ENCODE peak calls at places on chromosome 20, in eight cellular contexts. One of them, this sample, is unnamed.

GRCh38 chr20:577167-577791 is 32.8 kb downstream of the TCF15 start:
- DNase-seq in sigmoid colon: no peak
- DNase-seq in suprapubic skin: peak; percentile 26
- DNase-seq in stomach: no peak
- DNase-seq in OCI-LY7: peak; percentile 61
- DNase-seq in lower lobe of right lung: no peak
- DNase-seq in small intestine: peak; percentile 18
- DNase-seq in MM.1S: no peak
- DNase-seq in this sample: no peak

GRCh38 chr20:1083431-1084080 is 34.8 kb upstream of the PSMF1 start:
- DNase-seq in sigmoid colon: no peak
- DNase-seq in suprapubic skin: no peak
- DNase-seq in stomach: no peak
- DNase-seq in OCI-LY7: no peak
- DNase-seq in lower lobe of right lung: no peak
- DNase-seq in small intestine: no peak
- DNase-seq in MM.1S: peak; percentile 92
- DNase-seq in this sample: no peak

GRCh38 chr20:61805365-61805764 is 260.3 kb downstream of the TAF4 start:
- DNase-seq in sigmoid colon: no peak
- DNase-seq in suprapubic skin: no peak
- DNase-seq in stomach: no peak
- DNase-seq in OCI-LY7: no peak
- DNase-seq in lower lobe of right lung: peak; percentile 37
- DNase-seq in small intestine: no peak
- DNase-seq in MM.1S: no peak
- DNase-seq in this sample: no peak

GRCh38 chr20:63186528-63187316 is 29.2 kb downstream of the YTHDF1 start:
- DNase-seq in sigmoid colon: no peak
- DNase-seq in suprapubic skin: no peak
- DNase-seq in stomach: peak; percentile 40
- DNase-seq in OCI-LY7: no peak
- DNase-seq in lower lobe of right lung: no peak
- DNase-seq in small intestine: peak; percentile 22
- DNase-seq in MM.1S: no peak
- DNase-seq in this sample: no peak

GRCh38 chr20:722822-723644 is 45.3 kb downstream of the SLC52A3 start:
- DNase-seq in sigmoid colon: no peak
- DNase-seq in suprapubic skin: no peak
- DNase-seq in stomach: no peak
- DNase-seq in OCI-LY7: no peak
- DNase-seq in lower lobe of right lung: no peak
- DNase-seq in small intestine: no peak
- DNase-seq in MM.1S: no peak
- DNase-seq in this sample: no peak

GRCh38 chr20:42587427-42587826 is 602.3 kb downstream of the PTPRT start:
- DNase-seq in sigmoid colon: no peak
- DNase-seq in suprapubic skin: no peak
- DNase-seq in stomach: no peak
- DNase-seq in OCI-LY7: no peak
- DNase-seq in lower lobe of right lung: no peak
- DNase-seq in small intestine: no peak
- DNase-seq in MM.1S: no peak
- DNase-seq in this sample: no peak

GRCh38 chr20:58194176-58194796 is 34.2 kb downstream of the ANKRD60 start:
- DNase-seq in sigmoid colon: no peak
- DNase-seq in suprapubic skin: no peak
- DNase-seq in stomach: no peak
- DNase-seq in OCI-LY7: no peak
- DNase-seq in lower lobe of right lung: no peak
- DNase-seq in small intestine: no peak
- DNase-seq in MM.1S: no peak
- DNase-seq in this sample: no peak

GRCh38 chr20:4944518-4944917 is 56.8 kb downstream of the SLC23A2 start:
- DNase-seq in sigmoid colon: no peak
- DNase-seq in suprapubic skin: no peak
- DNase-seq in stomach: no peak
- DNase-seq in OCI-LY7: no peak
- DNase-seq in lower lobe of right lung: no peak
- DNase-seq in small intestine: no peak
- DNase-seq in MM.1S: no peak
- DNase-seq in this sample: no peak

GRCh38 chr20:57693002-57693582 is 16.7 kb downstream of the PMEPA1 start:
- DNase-seq in sigmoid colon: no peak
- DNase-seq in suprapubic skin: no peak
- DNase-seq in stomach: peak; percentile 66
- DNase-seq in OCI-LY7: peak; percentile 35
- DNase-seq in lower lobe of right lung: peak; percentile 68
- DNase-seq in small intestine: peak; percentile 87
- DNase-seq in MM.1S: no peak
- DNase-seq in this sample: no peak

DNA sequence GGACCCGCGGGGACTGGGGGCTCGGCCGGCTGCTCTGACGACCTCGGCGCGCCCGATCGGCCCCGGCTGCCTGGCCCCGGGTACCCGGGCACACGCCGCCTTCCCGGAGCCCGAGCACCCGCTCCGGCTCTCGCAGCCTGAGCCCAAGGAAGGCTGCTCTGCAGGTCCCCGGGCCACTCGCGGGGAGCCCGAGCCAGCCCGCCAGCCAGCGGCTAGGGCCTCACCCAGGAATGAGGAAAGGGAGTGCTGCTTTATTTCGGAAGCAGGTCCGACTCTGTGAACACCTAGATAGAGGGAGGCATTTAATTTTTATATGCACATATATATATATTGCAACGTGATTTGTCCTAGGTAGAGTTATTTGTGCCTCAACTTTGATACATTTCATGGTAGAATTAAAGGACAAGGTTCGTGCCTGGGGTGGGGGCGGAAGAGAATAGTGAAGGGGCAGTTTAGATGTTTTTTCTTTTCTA is 15.5 kb downstream of the FOXA2 start:
- DNase-seq in sigmoid colon: no peak
- DNase-seq in suprapubic skin: no peak
- DNase-seq in stomach: peak; percentile 57
- DNase-seq in OCI-LY7: no peak
- DNase-seq in lower lobe of right lung: peak; percentile 51
- DNase-seq in small intestine: no peak
- DNase-seq in MM.1S: no peak
- DNase-seq in this sample: no peak
- H3K4me3 ChIP-seq in sigmoid colon: no peak overlapping the region
- H3K4me3 ChIP-seq in suprapubic skin: no peak overlapping the region
- H3K4me3 ChIP-seq in stomach: peak overlapping the region; percentile 29
- H3K4me3 ChIP-seq in OCI-LY7: no peak overlapping the region
- H3K4me3 ChIP-seq in lower lobe of right lung: peak overlapping the region; percentile 36
- H3K4me3 ChIP-seq in small intestine: no peak overlapping the region
- H3K4me3 ChIP-seq in MM.1S: no peak overlapping the region
- H3K4me3 ChIP-seq in this sample: peak overlapping the region; percentile 7

DNA sequence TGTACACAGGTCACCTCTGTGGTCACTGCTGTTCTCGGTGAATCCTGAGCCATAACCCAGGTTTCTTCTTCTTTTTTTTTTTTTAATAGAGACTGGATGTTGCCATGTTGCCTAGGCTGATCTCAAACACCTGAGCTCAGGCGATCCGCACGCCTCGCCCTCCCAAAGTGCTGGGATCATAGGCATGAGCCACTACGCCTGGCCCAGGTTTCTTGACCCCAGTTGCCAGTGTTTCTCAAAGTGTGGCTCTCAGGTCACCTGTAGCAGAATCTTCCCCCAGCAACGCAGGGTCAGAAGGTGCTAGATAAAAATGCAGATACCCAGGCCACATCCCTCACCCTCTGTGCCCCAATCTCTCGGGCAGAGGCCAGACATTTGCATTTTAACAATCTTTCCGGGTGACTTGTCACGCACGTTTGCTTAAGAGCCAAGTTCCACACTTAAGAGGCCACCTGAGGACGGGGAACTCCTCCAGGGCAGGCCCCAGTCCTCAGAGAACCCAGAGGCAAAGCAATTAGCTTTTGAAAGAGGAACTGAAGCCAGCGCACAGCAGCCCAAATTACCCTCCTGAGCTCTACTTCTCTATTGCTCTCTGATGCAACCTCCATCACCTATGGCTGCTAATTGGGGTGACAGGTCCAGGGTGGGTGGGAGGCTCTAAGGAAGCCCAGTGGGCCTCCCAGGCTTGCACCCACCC is 81.8 kb downstream of the NFATC2 start:
- DNase-seq in sigmoid colon: no peak
- DNase-seq in suprapubic skin: peak; percentile 26
- DNase-seq in stomach: no peak
- DNase-seq in OCI-LY7: peak; percentile 98
- DNase-seq in lower lobe of right lung: no peak
- DNase-seq in small intestine: no peak
- DNase-seq in MM.1S: no peak
- DNase-seq in this sample: no peak
- H3K27ac ChIP-seq in sigmoid colon: no peak overlapping the region
- H3K27ac ChIP-seq in suprapubic skin: no peak overlapping the region
- H3K27ac ChIP-seq in stomach: no peak overlapping the region
- H3K27ac ChIP-seq in OCI-LY7: peak overlapping the region; percentile 98
- H3K27ac ChIP-seq in lower lobe of right lung: no peak overlapping the region
- H3K27ac ChIP-seq in small intestine: no peak overlapping the region
- H3K27ac ChIP-seq in MM.1S: no peak overlapping the region
- H3K27ac ChIP-seq in this sample: no peak overlapping the region

GRCh38 chr20:49030954-49031619 is 15.0 kb upstream of the CSE1L start:
- DNase-seq in sigmoid colon: peak; percentile 72
- DNase-seq in suprapubic skin: peak; percentile 41
- DNase-seq in stomach: no peak
- DNase-seq in OCI-LY7: no peak
- DNase-seq in lower lobe of right lung: peak; percentile 61
- DNase-seq in small intestine: no peak
- DNase-seq in MM.1S: no peak
- DNase-seq in this sample: peak; percentile 43
- H3K36me3 ChIP-seq in sigmoid colon: peaks cover 93% of the 10 kb centered on the region
- H3K36me3 ChIP-seq in suprapubic skin: peaks cover 77% of the 10 kb centered on the region
- H3K36me3 ChIP-seq in stomach: peaks cover 98% of the 10 kb centered on the region
- H3K36me3 ChIP-seq in OCI-LY7: peaks cover 81% of the 10 kb centered on the region
- H3K36me3 ChIP-seq in lower lobe of right lung: peaks cover 95% of the 10 kb centered on the region
- H3K36me3 ChIP-seq in small intestine: peaks cover 13% of the 10 kb centered on the region
- H3K36me3 ChIP-seq in MM.1S: peaks cover 10% of the 10 kb centered on the region
- H3K36me3 ChIP-seq in this sample: peaks cover 95% of the 10 kb centered on the region

DNA sequence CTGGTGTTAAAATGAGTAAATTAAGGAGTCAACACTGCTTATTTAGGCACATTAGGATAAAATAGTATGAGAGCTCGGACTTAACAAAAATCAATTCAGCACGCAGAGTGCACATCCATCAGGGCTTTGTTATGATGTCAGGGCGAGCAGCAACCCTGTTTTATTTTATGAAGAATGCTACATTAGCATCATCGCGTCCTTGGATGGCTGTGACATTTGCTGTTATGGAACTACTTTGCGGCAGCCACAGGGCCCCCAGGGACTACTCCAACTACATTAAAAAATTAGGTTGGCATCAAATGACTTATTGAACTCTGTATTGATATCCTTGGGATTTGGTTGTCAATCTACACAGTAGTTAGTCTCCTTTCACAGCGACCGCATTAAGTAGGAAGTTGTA is 489.5 kb upstream of the FLRT3 start:
- DNase-seq in sigmoid colon: no peak
- DNase-seq in suprapubic skin: no peak
- DNase-seq in stomach: no peak
- DNase-seq in OCI-LY7: no peak
- DNase-seq in lower lobe of right lung: no peak
- DNase-seq in small intestine: no peak
- DNase-seq in MM.1S: no peak
- DNase-seq in this sample: no peak
- H3K4me3 ChIP-seq in sigmoid colon: no peak overlapping the region
- H3K4me3 ChIP-seq in suprapubic skin: no peak overlapping the region
- H3K4me3 ChIP-seq in stomach: no peak overlapping the region
- H3K4me3 ChIP-seq in OCI-LY7: no peak overlapping the region
- H3K4me3 ChIP-seq in lower lobe of right lung: no peak overlapping the region
- H3K4me3 ChIP-seq in small intestine: no peak overlapping the region
- H3K4me3 ChIP-seq in MM.1S: no peak overlapping the region
- H3K4me3 ChIP-seq in this sample: no peak overlapping the region

GRCh38 chr20:10649080-10649816 is 24.6 kb downstream of the JAG1 start:
- DNase-seq in sigmoid colon: no peak
- DNase-seq in suprapubic skin: no peak
- DNase-seq in stomach: no peak
- DNase-seq in OCI-LY7: no peak
- DNase-seq in lower lobe of right lung: no peak
- DNase-seq in small intestine: no peak
- DNase-seq in MM.1S: no peak
- DNase-seq in this sample: no peak
- H3K27ac ChIP-seq in sigmoid colon: no peak overlapping the region
- H3K27ac ChIP-seq in suprapubic skin: no peak overlapping the region
- H3K27ac ChIP-seq in stomach: peak overlapping the region; percentile 16
- H3K27ac ChIP-seq in OCI-LY7: no peak overlapping the region
- H3K27ac ChIP-seq in lower lobe of right lung: no peak overlapping the region
- H3K27ac ChIP-seq in small intestine: no peak overlapping the region
- H3K27ac ChIP-seq in MM.1S: no peak overlapping the region
- H3K27ac ChIP-seq in this sample: no peak overlapping the region